ENCODE peak calls at places on chromosomes 1 and 21, in seven cellular contexts. B is CD8-positive, alpha-beta T cell; K is cardiac fibroblast; U is lower lobe of right lung; P is A549; G is IMR-90; W is transverse colon. E is an unnamed sample.

GRCh38 chr1:200899451-200899915 is 4.8 kb downstream of the INAVA start:
- DNase-seq in B (no peak), K (no peak), U (no peak), P (no peak), G (no peak), W (no peak), E (no peak)

GRCh38 chr1:202786804-202787203 is 21.4 kb downstream of the KDM5B start:
- DNase-seq in B (no peak), K (no peak), U (no peak), P (no peak), G (peak), W (no peak), E (no peak)

GRCh38 chr1:212979340-212980122 is 29.2 kb downstream of the VASH2 start:
- DNase-seq in B (no peak), K (no peak), U (no peak), P (no peak), G (no peak), W (no peak), E (no peak)

GRCh38 chr1:232594768-232595698 is 34.9 kb downstream of the SIPA1L2 start:
- DNase-seq in B (no peak), K (no peak), U (no peak), P (no peak), G (no peak), W (no peak), E (no peak)

GRCh38 chr1:17780916-17781315 is 25.8 kb downstream of the ACTL8 start:
- DNase-seq in B (no peak), K (no peak), U (no peak), P (no peak), G (no peak), W (no peak), E (no peak)

GRCh38 chr1:61451214-61451968 is 273.6 kb downstream of the TM2D1 start:
- DNase-seq in B (no peak), K (no peak), U (no peak), P (no peak), G (no peak), W (no peak), E (no peak)

GRCh38 chr21:31180256-31181088 is 142.2 kb upstream of the KRTAP19-8 start:
- DNase-seq in B (peak), K (peak), U (no peak), P (peak), G (peak), W (no peak), E (peak)

GRCh38 chr1:7705048-7705907 is 65.8 kb upstream of the VAMP3 start:
- DNase-seq in B (peak), K (no peak), U (peak), P (no peak), G (no peak), W (peak), E (no peak)

GRCh38 chr1:205590457-205590768 is 41.4 kb downstream of the ELK4 start:
- DNase-seq in B (no peak), K (no peak), U (no peak), P (no peak), G (no peak), W (no peak), E (no peak)

GRCh38 chr1:245247356-245247755 is 92.6 kb downstream of the KIF26B start:
- DNase-seq in B (no peak), K (no peak), U (no peak), P (no peak), G (no peak), W (no peak), E (no peak)

GRCh38 chr1:215282557-215282956 is 200.0 kb downstream of the KCNK2 start:
- DNase-seq in B (no peak), K (no peak), U (no peak), P (no peak), G (peak), W (no peak), E (peak)

GRCh38 chr1:202017385-202018225 is 7.2 kb downstream of the ELF3 start:
- DNase-seq in B (no peak), K (no peak), U (peak), P (no peak), G (no peak), W (peak), E (no peak)

GRCh38 chr1:156889802-156890585 is 3.5 kb upstream of the PEAR1 start:
- DNase-seq in B (peak), K (peak), U (peak), P (peak), G (peak), W (peak), E (peak)

GRCh38 chr1:232868793-232869491 is 63.7 kb downstream of the MAP10 start:
- DNase-seq in B (no peak), K (peak), U (no peak), P (peak), G (peak), W (no peak), E (peak)

GRCh38 chr21:46096997-46097825 is 701 bp upstream of the COL6A2 start:
- DNase-seq in B (no peak), K (no peak), U (no peak), P (no peak), G (no peak), W (peak), E (no peak)

GRCh38 chr1:3337798-3338724 is 116.4 kb upstream of the ARHGEF16 start:
- DNase-seq in B (no peak), K (no peak), U (no peak), P (no peak), G (no peak), W (no peak), E (no peak)

GRCh38 chr1:192604979-192605620 is 29.5 kb downstream of the RGS1 start:
- DNase-seq in B (no peak), K (peak), U (no peak), P (no peak), G (no peak), W (no peak), E (no peak)

GRCh38 chr1:53068314-53069084 is 6.5 kb downstream of the PODN start:
- DNase-seq in B (no peak), K (no peak), U (peak), P (no peak), G (no peak), W (no peak), E (no peak)

GRCh38 chr1:9037476-9038337 is 11.5 kb upstream of the SLC2A7 start:
- DNase-seq in B (no peak), K (no peak), U (peak), P (no peak), G (no peak), W (no peak), E (no peak)

GRCh38 chr1:50968884-50969610 is 998 bp upstream of the CDKN2C start:
- DNase-seq in B (peak), K (peak), U (peak), P (no peak), G (no peak), W (peak), E (peak)

GRCh38 chr1:212512731-212513559 is 80.2 kb downstream of the NENF start:
- DNase-seq in B (no peak), K (no peak), U (no peak), P (peak), G (peak), W (no peak), E (peak)

GRCh38 chr1:165114022-165114888 is 242.3 kb downstream of the LMX1A start:
- DNase-seq in B (no peak), K (peak), U (no peak), P (peak), G (peak), W (peak), E (peak)

GRCh38 chr1:24704411-24705259 is 40.6 kb upstream of the CLIC4 start:
- DNase-seq in B (no peak), K (peak), U (no peak), P (peak), G (peak), W (no peak), E (peak)

GRCh38 chr21:34523019-34523418 is 11.0 kb upstream of the KCNE1 start:
- DNase-seq in B (no peak), K (no peak), U (no peak), P (no peak), G (no peak), W (peak), E (no peak)

GRCh38 chr21:34528131-34528561 is 16.1 kb upstream of the KCNE1 start:
- DNase-seq in B (no peak), K (peak), U (no peak), P (no peak), G (peak), W (no peak), E (peak)

GRCh38 chr21:34524671-34525601 is 12.9 kb upstream of the KCNE1 start:
- DNase-seq in B (no peak), K (peak), U (no peak), P (no peak), G (peak), W (no peak), E (peak)

GRCh38 chr21:34526618-34527290 is 14.7 kb upstream of the KCNE1 start:
- DNase-seq in B (no peak), K (peak), U (peak), P (peak), G (peak), W (peak), E (peak)

DNA sequence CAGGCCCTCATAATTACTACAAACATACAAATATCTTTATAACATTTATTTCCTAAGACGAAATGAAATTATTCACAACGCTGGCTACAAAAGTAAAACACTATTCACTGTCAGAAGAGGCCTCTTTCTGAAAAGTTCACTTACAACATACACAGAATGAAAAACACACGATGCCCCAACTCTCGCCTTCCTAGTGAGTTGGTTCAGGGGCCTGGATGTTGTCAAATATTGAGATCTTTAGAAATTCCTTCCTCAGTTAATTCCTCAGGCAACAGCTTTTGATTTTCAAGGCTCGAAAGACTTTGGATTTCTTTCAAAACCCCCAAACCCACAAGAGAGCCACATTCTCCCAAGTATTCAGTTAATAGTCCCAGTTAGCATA is 14.2 kb upstream of the KCNE1 start:
- DNase-seq in B (no peak), K (peak), U (no peak), P (no peak), G (no peak), W (no peak), E (no peak)
- H3K4me3 ChIP-seq in B (no peak), K (peak), U (peak), P (peak), G (peak), W (peak), E (peak)

GRCh38 chr1:11646317-11646716 is 7.9 kb downstream of the FBXO2 start:
- DNase-seq in B (no peak), K (no peak), U (no peak), P (no peak), G (no peak), W (no peak), E (no peak)

GRCh38 chr1:11643782-11644181 is 10.4 kb downstream of the FBXO2 start:
- DNase-seq in B (no peak), K (no peak), U (no peak), P (no peak), G (no peak), W (no peak), E (no peak)

GRCh38 chr1:11647333-11647732 is 6.9 kb downstream of the FBXO2 start:
- DNase-seq in B (no peak), K (no peak), U (no peak), P (no peak), G (no peak), W (no peak), E (no peak)

GRCh38 chr1:11645270-11645669 is 9.0 kb downstream of the FBXO2 start:
- DNase-seq in B (no peak), K (no peak), U (no peak), P (no peak), G (no peak), W (no peak), E (no peak)

DNA sequence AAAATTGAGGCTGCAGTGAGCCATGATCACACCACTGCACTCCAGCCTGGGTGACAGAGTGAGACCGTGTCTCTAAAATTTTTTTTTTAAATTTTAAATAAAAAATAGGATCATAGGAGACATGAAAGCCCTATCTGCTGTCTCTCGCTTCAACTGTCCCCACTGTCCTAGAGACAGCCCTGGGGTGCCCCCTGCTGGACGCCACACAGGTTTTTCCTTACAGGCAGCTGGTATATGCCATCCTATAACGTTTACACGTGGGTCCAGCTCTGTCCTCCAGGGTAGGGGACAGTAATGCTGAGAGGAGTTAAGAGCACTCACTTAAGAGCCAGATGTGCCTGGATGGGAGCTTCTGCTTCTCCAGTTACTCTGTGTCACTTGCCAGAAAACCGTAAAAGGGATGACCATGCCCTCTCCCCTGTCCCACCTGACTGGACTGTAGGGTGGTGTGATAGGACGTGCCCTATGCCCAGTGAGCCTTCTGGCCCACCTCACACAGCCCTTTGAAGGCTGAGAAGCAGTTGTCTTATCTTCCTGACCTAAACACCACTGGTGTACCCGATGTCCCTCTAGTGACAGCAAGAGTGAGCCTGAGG is 8.5 kb downstream of the FBXO2 start:
- DNase-seq in B (peak), K (peak), U (peak), P (peak), G (peak), W (peak), E (peak)
- TF ChIP-seq CTCF in B (peak), K (peak), U (peak), P (peak), G (peak), W (peak), E (peak)

GRCh38 chr1:229855999-229856650 is 210.9 kb upstream of the GALNT2 start:
- DNase-seq in B (peak), K (no peak), U (no peak), P (no peak), G (no peak), W (peak), E (no peak)
- H3K4me3 ChIP-seq in B (peak), K (no peak), U (peak), P (no peak), G (peak), W (no peak), E (peak)

GRCh38 chr1:47948126-47948525 is 49.1 kb downstream of the TRABD2B start:
- DNase-seq in B (no peak), K (no peak), U (no peak), P (no peak), G (no peak), W (no peak), E (no peak)
- TF ChIP-seq CTCF in B (no peak), K (no peak), U (no peak), P (no peak), G (no peak), W (peak), E (no peak)

GRCh38 chr1:115840615-115841460 is at the start of gene NHLH2:
- DNase-seq in B (no peak), K (no peak), U (no peak), P (no peak), G (no peak), W (no peak), E (no peak)
- H3K4me3 ChIP-seq in B (no peak), K (no peak), U (no peak), P (no peak), G (no peak), W (no peak), E (no peak)

DNA sequence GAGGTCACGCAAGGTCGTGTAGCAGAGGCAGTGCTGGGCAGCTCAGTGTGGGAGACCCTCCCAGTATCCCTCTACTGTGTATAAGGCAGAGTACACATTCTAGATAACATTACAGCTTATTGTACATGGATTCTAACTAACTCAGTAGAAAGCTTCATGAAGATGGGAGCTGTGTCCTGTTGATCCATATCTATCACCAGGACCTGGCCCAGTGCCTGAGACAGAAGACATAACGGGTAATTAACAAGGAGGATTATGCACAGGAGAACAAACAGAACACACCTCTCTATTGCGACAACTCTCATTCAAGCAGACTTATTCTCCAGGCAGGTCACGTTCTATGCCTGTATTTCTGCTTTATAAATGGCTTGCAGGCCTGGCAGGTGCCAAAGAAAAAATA is 96.9 kb upstream of the COA6 start:
- DNase-seq in B (no peak), K (no peak), U (no peak), P (no peak), G (no peak), W (no peak), E (no peak)
- TF ChIP-seq CTCF in B (no peak), K (no peak), U (no peak), P (no peak), G (no peak), W (no peak), E (no peak)

GRCh38 chr1:76426606-76427005 is 352.1 kb downstream of the ST6GALNAC3 start:
- DNase-seq in B (no peak), K (peak), U (no peak), P (no peak), G (peak), W (no peak), E (no peak)

GRCh38 chr1:76430532-76430931 is 356.0 kb downstream of the ST6GALNAC3 start:
- DNase-seq in B (no peak), K (peak), U (no peak), P (no peak), G (no peak), W (no peak), E (peak)

GRCh38 chr1:76425104-76425842 is 350.7 kb downstream of the ST6GALNAC3 start:
- DNase-seq in B (no peak), K (peak), U (no peak), P (no peak), G (no peak), W (no peak), E (no peak)

GRCh38 chr1:76428027-76428426 is 353.5 kb downstream of the ST6GALNAC3 start:
- DNase-seq in B (no peak), K (peak), U (no peak), P (no peak), G (peak), W (no peak), E (no peak)

DNA sequence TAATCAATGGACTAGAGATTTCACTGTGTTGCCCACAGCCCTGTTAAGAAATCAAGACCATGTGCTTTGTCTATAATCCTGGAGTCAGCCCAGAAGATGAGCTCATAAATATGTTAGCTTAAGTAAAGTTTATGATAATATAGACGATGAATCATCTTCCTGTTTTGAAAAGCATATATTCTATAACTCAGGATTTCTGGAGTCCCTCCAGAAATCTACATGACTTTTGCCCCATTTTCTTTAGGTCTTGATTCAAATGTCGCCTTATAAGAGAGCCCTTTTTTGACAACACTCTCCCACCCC is 351.2 kb downstream of the ST6GALNAC3 start:
- DNase-seq in B (no peak), K (peak), U (no peak), P (no peak), G (peak), W (no peak), E (peak)
- H3K4me3 ChIP-seq in B (no peak), K (no peak), U (no peak), P (no peak), G (no peak), W (no peak), E (no peak)

GRCh38 chr21:41369105-41369914 is 7.5 kb downstream of the MX2 start:
- DNase-seq in B (peak), K (peak), U (peak), P (no peak), G (no peak), W (no peak), E (no peak)
- TF ChIP-seq CTCF in B (no peak), K (no peak), U (no peak), P (no peak), G (no peak), W (peak), E (no peak)

GRCh38 chr1:67749844-67750689 is 65.1 kb downstream of the GADD45A start:
- DNase-seq in B (no peak), K (peak), U (no peak), P (no peak), G (peak), W (no peak), E (peak)
- H3K4me3 ChIP-seq in B (no peak), K (peak), U (no peak), P (peak), G (peak), W (no peak), E (no peak)

E was measured in fibroblast of the aortic adventitia.